ENCODE peak calls at places on chromosome 19, in six cellular contexts. D, U, Z, R, I and O are unnamed samples.

GRCh38 chr19:5645409-5645808 is 22.5 kb downstream of the SAFB start:
- DNase-seq in I (no peak), D (no peak), U (no peak), Z (no peak), R (no peak), O (no peak)

GRCh38 chr19:39413903-39414608 is 1.6 kb downstream of the PLEKHG2 start:
- DNase-seq in U (peak; percentile 44), Z (peak; percentile 59), R (no peak), D (no peak), I (no peak), O (no peak)

GRCh38 chr19:1756264-1756663 is 3.0 kb downstream of the ONECUT3 start:
- DNase-seq in D (no peak), U (no peak), I (no peak), R (no peak), Z (no peak), O (no peak)

GRCh38 chr19:3457531-3458228 is 22.6 kb downstream of the SMIM24 start:
- DNase-seq in R (no peak), Z (peak; percentile 38), D (no peak), U (no peak), I (no peak), O (no peak)

GRCh38 chr19:19466201-19466600 is 49.1 kb downstream of the TSSK6 start:
- DNase-seq in R (no peak), D (no peak), U (no peak), Z (no peak), I (no peak), O (no peak)

GRCh38 chr19:39083599-39083982 is 577 bp upstream of the ACP7 start:
- DNase-seq in D (no peak), I (no peak), Z (no peak), U (peak; percentile 16), R (no peak), O (no peak)

GRCh38 chr19:46478356-46478986 is 7.1 kb upstream of the PNMA8A start:
- DNase-seq in Z (no peak), R (no peak), U (peak; percentile 80), D (no peak), I (peak; percentile 48), O (no peak)

GRCh38 chr19:1921326-1921725 is 16.1 kb downstream of the ADAT3 start:
- DNase-seq in R (no peak), D (no peak), U (no peak), I (no peak), Z (no peak), O (no peak)

GRCh38 chr19:12521996-12522395 is 29.3 kb downstream of the ZNF564 start:
- DNase-seq in I (no peak), Z (no peak), R (no peak), D (no peak), U (no peak), O (no peak)

GRCh38 chr19:39768811-39769210 is 9.8 kb upstream of the LEUTX start:
- DNase-seq in Z (no peak), D (no peak), R (no peak), U (no peak), I (no peak), O (no peak)

GRCh38 chr19:27859689-27860088 is 1353.3 kb downstream of the UQCRFS1 start:
- DNase-seq in U (no peak), R (no peak), D (no peak), I (no peak), Z (no peak), O (no peak)

GRCh38 chr19:45075215-45076028 is 856 bp downstream of the ZNF296 start:
- DNase-seq in D (peak; percentile 17), U (peak; percentile 26), I (no peak), R (peak; percentile 62), Z (peak; percentile 76), O (peak; percentile 19)

GRCh38 chr19:12792048-12792852 is 964 bp downstream of the JUNB start:
- DNase-seq in U (peak; percentile 77), I (peak; percentile 86), Z (no peak), R (peak; percentile 86), D (peak; percentile 63), O (peak; percentile 56)

GRCh38 chr19:18604820-18605159 is 1.8 kb downstream of the CRLF1 start:
- DNase-seq in Z (no peak), D (no peak), U (no peak), R (no peak), I (no peak), O (no peak)

GRCh38 chr19:38173324-38174041 is 50.5 kb downstream of the DPF1 start:
- DNase-seq in U (peak; percentile 96), I (no peak), Z (no peak), R (no peak), D (no peak), O (no peak)

GRCh38 chr19:12773571-12773970 is 1.8 kb downstream of the HOOK2 start:
- DNase-seq in D (no peak), I (no peak), U (peak; percentile 65), Z (no peak), R (no peak), O (no peak)

GRCh38 chr19:55116232-55117062 is 990 bp downstream of the PPP1R12C start:
- DNase-seq in U (peak; percentile 89), D (peak; percentile 49), Z (peak; percentile 76), R (peak; percentile 66), I (peak; percentile 63), O (no peak)

GRCh38 chr19:2523630-2524311 is 47.8 kb downstream of the GADD45B start:
- DNase-seq in Z (no peak), I (peak; percentile 54), D (no peak), R (no peak), U (peak; percentile 92), O (no peak)

GRCh38 chr19:46428278-46429141 is at the start of gene PNMA8C:
- DNase-seq in Z (peak; percentile 62), D (peak; percentile 12), R (peak; percentile 71), I (no peak), U (peak; percentile 78), O (no peak)

GRCh38 chr19:39413269-39413902 is 917 bp downstream of the PLEKHG2 start:
- DNase-seq in Z (peak; percentile 69), R (no peak), I (peak; percentile 78), U (peak; percentile 75), D (no peak), O (peak; percentile 38)

GRCh38 chr19:14525729-14526128 is 3.7 kb upstream of the TECR start:
- DNase-seq in I (no peak), R (no peak), U (no peak), Z (no peak), D (no peak), O (no peak)

GRCh38 chr19:6639439-6639838 is 30.5 kb downstream of the TNFSF14 start:
- DNase-seq in I (no peak), U (peak; percentile 50), Z (no peak), R (peak; percentile 42), D (no peak), O (no peak)

GRCh38 chr19:10543059-10543419 is 665 bp upstream of the ATG4D start:
- DNase-seq in R (no peak), U (no peak), Z (no peak), I (no peak), D (no peak), O (no peak)

GRCh38 chr19:48489608-48490216 is 20.5 kb downstream of the CYTH2 start:
- DNase-seq in U (peak; percentile 71), I (peak; percentile 75), Z (peak; percentile 53), D (peak; percentile 74), R (peak; percentile 89), O (peak; percentile 68)

GRCh38 chr19:18744019-18744418 is 47.1 kb downstream of the COMP start:
- DNase-seq in D (no peak), I (no peak), U (no peak), Z (no peak), R (no peak), O (no peak)

GRCh38 chr19:55632463-55632834 is 8.1 kb upstream of the ZNF784 start:
- DNase-seq in D (peak; percentile 82), Z (peak; percentile 98), R (peak; percentile 87), I (peak; percentile 94), U (peak; percentile 86), O (peak; percentile 88)

GRCh38 chr19:2054763-2055162 is 3.7 kb upstream of the MKNK2 start:
- DNase-seq in I (no peak), Z (no peak), R (no peak), D (no peak), U (no peak), O (no peak)

GRCh38 chr19:15934332-15935078 is at the start of gene CYP4F11:
- DNase-seq in R (no peak), D (no peak), U (no peak), I (peak; percentile 44), Z (peak; percentile 65), O (no peak)
- H3K9me3 ChIP-seq in R (no peaks in the 10 kb centered on the region), D (no peaks in the 10 kb centered on the region), U (no peaks in the 10 kb centered on the region), I (no peaks in the 10 kb centered on the region), Z (peaks cover 6% of the 10 kb centered on the region), O (no peaks in the 10 kb centered on the region)

DNA sequence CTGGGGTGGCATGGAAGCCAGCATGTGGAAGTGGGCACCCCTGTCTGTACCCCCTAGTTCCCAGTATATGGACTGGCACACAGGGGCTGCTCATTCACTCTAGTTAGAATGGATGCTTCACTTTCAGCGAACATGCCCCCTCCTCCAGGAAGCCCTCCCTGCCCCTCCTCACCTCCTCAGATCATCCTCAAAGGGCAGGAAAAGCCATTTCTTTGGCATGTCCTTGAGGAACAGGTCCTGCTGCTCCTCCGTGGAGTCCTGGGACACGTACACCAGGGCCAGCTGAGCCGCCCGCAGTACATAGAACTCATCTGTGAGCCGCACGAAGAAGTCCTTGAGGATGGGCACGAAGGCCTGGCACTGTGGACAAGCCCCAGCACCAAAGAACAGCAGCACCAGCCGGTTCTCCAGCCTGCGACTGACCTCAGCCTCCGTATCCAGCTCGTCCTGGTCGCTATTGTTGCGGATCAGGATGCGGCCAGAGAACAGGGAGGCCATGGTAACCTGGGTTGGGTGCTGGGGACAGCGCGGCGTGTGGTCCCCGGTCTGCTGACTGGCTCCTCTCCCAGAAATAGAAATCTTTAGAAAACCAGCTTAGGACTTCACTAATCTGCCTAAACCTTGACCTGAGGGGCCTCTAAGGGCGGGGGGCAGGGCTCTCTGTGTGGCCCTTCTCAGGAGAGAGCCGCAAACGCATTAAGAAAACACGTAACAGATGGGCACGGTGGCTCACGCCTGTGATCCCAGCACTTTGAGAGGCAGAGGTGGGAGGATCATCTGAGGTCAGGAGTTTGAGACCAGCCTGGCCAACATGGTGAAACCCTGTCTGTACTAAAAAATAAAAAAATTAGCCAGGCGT is at the start of gene NXNL1:
- DNase-seq in D (no peak), I (no peak), R (no peak), U (no peak), Z (no peak), O (no peak)
- H3K9me3 ChIP-seq in D (no peaks in the 10 kb centered on the region), I (no peaks in the 10 kb centered on the region), R (no peaks in the 10 kb centered on the region), U (no peaks in the 10 kb centered on the region), Z (no peaks in the 10 kb centered on the region), O (no peaks in the 10 kb centered on the region)

DNA sequence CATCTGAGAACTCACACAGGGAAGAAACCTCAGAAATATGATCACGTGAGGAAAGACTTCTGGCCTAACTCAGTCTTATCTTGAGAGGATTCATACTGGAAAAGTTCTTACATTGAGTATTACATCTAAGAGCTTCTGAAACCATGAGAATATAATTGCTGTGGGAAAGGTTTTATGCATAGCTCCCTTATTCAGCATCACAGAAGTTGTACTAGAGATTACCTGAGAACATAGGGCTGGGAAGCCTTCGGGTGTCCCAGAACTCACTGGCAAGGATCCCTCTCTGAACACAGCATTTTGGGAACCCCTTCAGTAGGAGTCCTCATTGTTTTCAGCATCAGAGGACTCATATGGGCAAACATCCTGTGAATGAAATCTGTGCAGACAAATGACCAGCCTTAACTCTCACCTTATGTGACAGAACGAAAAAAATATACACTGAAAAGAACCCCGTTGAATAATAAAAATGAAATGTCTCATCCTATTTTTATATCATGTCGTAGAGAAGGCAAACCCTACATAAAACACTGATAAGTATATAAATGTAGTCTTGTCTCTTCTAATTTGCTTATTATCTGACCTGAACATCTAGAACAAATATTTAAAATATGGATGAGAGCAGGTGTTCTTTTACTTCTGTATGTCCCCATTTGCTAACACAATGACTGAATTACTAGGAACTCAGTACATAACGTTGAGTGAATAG is 14.2 kb downstream of the ZNF274 start:
- DNase-seq in I (no peak), D (no peak), R (no peak), U (peak; percentile 24), Z (no peak), O (no peak)
- H3K9me3 ChIP-seq in I (peaks cover 83% of the 10 kb centered on the region), D (peaks cover 88% of the 10 kb centered on the region), R (peaks cover 76% of the 10 kb centered on the region), U (peaks cover 24% of the 10 kb centered on the region), Z (peaks cover 99% of the 10 kb centered on the region), O (peaks cover 91% of the 10 kb centered on the region)

GRCh38 chr19:33349319-33350289 is 23.9 kb upstream of the CEBPG start:
- DNase-seq in U (no peak), Z (no peak), I (no peak), D (no peak), R (no peak), O (no peak)
- H3K9me3 ChIP-seq in U (no peaks in the 10 kb centered on the region), Z (no peaks in the 10 kb centered on the region), I (no peaks in the 10 kb centered on the region), D (no peaks in the 10 kb centered on the region), R (no peaks in the 10 kb centered on the region), O (no peaks in the 10 kb centered on the region)